ENCODE peak calls at places on chromosomes 13 and 19, in six cellular contexts. One of them, this sample, is unnamed.

GRCh38 chr13:48749144-48749543 is 95.4 kb downstream of the CYSLTR2 start:
- DNase-seq in H1: no peak
- DNase-seq in GM12878: no peak
- DNase-seq in GM12891: no peak
- DNase-seq in K562: no peak
- DNase-seq in HepG2: no peak
- DNase-seq in this sample: no peak

GRCh38 chr19:42024622-42025111 is 30.6 kb upstream of the ATP1A3 start:
- DNase-seq in H1: no peak
- DNase-seq in GM12878: no peak
- DNase-seq in GM12891: no peak
- DNase-seq in K562: no peak
- DNase-seq in HepG2: no peak
- DNase-seq in this sample: no peak

GRCh38 chr13:26348966-26349365 is 95.0 kb downstream of the CDK8 start:
- DNase-seq in H1: no peak
- DNase-seq in GM12878: no peak
- DNase-seq in GM12891: no peak
- DNase-seq in K562: no peak
- DNase-seq in HepG2: peak
- DNase-seq in this sample: no peak

GRCh38 chr13:93388701-93389100 is 162.1 kb downstream of the GPC6 start:
- DNase-seq in H1: no peak
- DNase-seq in GM12878: no peak
- DNase-seq in GM12891: no peak
- DNase-seq in K562: no peak
- DNase-seq in HepG2: no peak
- DNase-seq in this sample: no peak

GRCh38 chr19:6480843-6481415 is 658 bp downstream of the DENND1C start:
- DNase-seq in H1: no peak
- DNase-seq in GM12878: no peak
- DNase-seq in GM12891: no peak
- DNase-seq in K562: no peak
- DNase-seq in HepG2: no peak
- DNase-seq in this sample: no peak

GRCh38 chr19:55376381-55376933 is at the start of gene TMEM190:
- DNase-seq in H1: no peak
- DNase-seq in GM12878: no peak
- DNase-seq in GM12891: no peak
- DNase-seq in K562: peak
- DNase-seq in HepG2: no peak
- DNase-seq in this sample: no peak

GRCh38 chr13:25980255-25980654 is 71.6 kb downstream of the SHISA2 start:
- DNase-seq in H1: peak
- DNase-seq in GM12878: no peak
- DNase-seq in GM12891: no peak
- DNase-seq in K562: peak
- DNase-seq in HepG2: peak
- DNase-seq in this sample: no peak

GRCh38 chr13:39376088-39376487 is 226.9 kb downstream of the LHFPL6 start:
- DNase-seq in H1: no peak
- DNase-seq in GM12878: no peak
- DNase-seq in GM12891: no peak
- DNase-seq in K562: no peak
- DNase-seq in HepG2: no peak
- DNase-seq in this sample: no peak

GRCh38 chr19:16135410-16136127 is 7.9 kb upstream of the HSH2D start:
- DNase-seq in H1: no peak
- DNase-seq in GM12878: no peak
- DNase-seq in GM12891: no peak
- DNase-seq in K562: no peak
- DNase-seq in HepG2: no peak
- DNase-seq in this sample: no peak

GRCh38 chr13:31957772-31958171 is 73.8 kb upstream of the FRY start:
- DNase-seq in H1: no peak
- DNase-seq in GM12878: no peak
- DNase-seq in GM12891: no peak
- DNase-seq in K562: no peak
- DNase-seq in HepG2: no peak
- DNase-seq in this sample: no peak

GRCh38 chr13:43307921-43308433 is 284.6 kb downstream of the DNAJC15 start:
- DNase-seq in H1: no peak
- DNase-seq in GM12878: peak
- DNase-seq in GM12891: peak
- DNase-seq in K562: no peak
- DNase-seq in HepG2: peak
- DNase-seq in this sample: peak

GRCh38 chr19:39144487-39145071 is 19.0 kb downstream of the PAK4 start:
- DNase-seq in H1: no peak
- DNase-seq in GM12878: no peak
- DNase-seq in GM12891: no peak
- DNase-seq in K562: no peak
- DNase-seq in HepG2: no peak
- DNase-seq in this sample: no peak

GRCh38 chr13:67229438-67230242 is 496 bp downstream of the PCDH9 start:
- DNase-seq in H1: no peak
- DNase-seq in GM12878: no peak
- DNase-seq in GM12891: no peak
- DNase-seq in K562: no peak
- DNase-seq in HepG2: no peak
- DNase-seq in this sample: no peak

GRCh38 chr19:33501957-33502356 is 19.6 kb downstream of the PEPD start:
- DNase-seq in H1: no peak
- DNase-seq in GM12878: no peak
- DNase-seq in GM12891: no peak
- DNase-seq in K562: no peak
- DNase-seq in HepG2: no peak
- DNase-seq in this sample: no peak

GRCh38 chr13:83312194-83312593 is 570.1 kb downstream of the SLITRK1 start:
- DNase-seq in H1: no peak
- DNase-seq in GM12878: no peak
- DNase-seq in GM12891: no peak
- DNase-seq in K562: no peak
- DNase-seq in HepG2: no peak
- DNase-seq in this sample: no peak

DNA sequence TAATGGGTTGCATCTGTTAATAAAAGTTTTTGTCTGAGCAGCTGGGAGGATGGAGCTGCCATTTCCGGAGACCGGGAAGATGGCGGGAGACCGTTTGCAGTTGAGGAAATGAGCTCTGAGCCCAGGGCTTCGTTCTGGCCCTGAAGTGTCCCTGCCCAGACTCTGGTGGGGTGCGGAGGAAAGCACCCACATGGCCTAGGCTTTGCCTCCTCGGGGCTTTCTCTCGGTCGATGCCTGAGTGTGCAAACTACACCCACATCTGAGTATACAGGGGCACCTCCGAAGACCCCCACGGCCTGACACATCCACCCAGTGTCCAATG is 15.6 kb upstream of the NANOS3 start:
- DNase-seq in H1: no peak
- DNase-seq in GM12878: no peak
- DNase-seq in GM12891: no peak
- DNase-seq in K562: no peak
- DNase-seq in HepG2: no peak
- DNase-seq in this sample: no peak
- TF ChIP-seq TAF1 in H1: no peak
- TF ChIP-seq TAF1 in GM12878: peak
- TF ChIP-seq TAF1 in GM12891: peak
- TF ChIP-seq TAF1 in K562: no peak
- TF ChIP-seq TAF1 in HepG2: no peak
- TF ChIP-seq TAF1 in this sample: no peak

DNA sequence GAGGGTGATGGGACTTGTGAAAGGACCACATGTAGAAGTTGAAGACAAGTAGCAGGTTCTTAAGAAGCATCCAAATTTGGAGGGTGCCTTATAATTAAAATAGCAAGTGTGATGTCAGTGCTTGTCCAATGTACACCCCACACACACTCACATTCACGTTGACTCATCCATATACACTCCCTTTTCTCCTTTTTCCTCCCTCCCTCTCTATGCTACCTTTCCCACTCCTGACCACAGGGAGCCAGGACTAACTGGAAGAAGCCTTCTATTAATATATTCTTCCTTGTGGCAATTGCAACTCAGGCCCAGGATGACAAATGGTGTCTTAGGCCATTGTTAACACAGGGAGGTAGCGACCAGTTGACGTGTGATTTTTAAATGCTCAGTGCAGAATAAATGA is 16.3 kb upstream of the GPR183 start:
- DNase-seq in H1: no peak
- DNase-seq in GM12878: no peak
- DNase-seq in GM12891: no peak
- DNase-seq in K562: no peak
- DNase-seq in HepG2: no peak
- DNase-seq in this sample: no peak
- TF ChIP-seq POLR2A in H1: no peak
- TF ChIP-seq POLR2A in GM12878: no peak
- TF ChIP-seq POLR2A in GM12891: no peak
- TF ChIP-seq POLR2A in K562: no peak
- TF ChIP-seq POLR2A in HepG2: no peak
- TF ChIP-seq POLR2A in this sample: no peak

DNA sequence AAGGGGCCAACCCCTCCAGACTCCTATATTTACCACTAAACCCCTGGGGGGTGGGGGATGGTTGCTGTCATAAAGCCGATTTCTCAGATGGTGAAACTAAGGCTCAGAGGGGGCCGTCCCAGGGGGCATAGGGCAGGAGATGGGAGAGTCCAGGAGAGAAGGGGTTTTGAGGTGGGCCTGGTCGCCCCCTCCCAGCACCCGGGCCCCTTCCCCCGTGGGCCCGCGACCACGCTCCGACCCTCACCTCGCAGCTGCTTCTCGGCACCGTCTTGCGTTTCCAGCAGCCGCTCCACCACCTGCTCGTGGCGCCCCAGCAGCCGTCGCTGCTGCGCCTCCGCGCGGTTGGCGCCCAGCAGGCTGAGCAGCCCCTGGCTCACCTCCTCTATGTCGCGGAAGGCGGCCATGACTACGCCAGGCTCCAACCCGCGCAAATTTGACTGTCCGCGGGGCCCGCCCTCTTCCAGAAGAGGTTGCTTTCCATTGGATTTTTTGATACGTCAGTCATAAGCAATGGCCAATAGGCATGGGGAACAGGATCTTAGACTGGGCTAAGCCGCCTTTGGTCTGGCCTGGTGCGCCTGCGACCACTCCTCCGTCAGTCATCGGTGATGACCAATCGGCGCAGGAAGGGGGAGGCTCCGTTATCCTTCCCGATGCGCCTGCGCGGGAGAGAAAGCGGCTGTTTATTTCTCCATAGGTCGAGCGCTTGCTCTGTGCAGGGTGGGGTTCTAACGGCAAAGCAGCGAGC is at the start of gene SPC24:
- DNase-seq in H1: peak
- DNase-seq in GM12878: peak
- DNase-seq in GM12891: peak
- DNase-seq in K562: peak
- DNase-seq in HepG2: peak
- DNase-seq in this sample: peak
- TF ChIP-seq POLR2AphosphoS5 in H1: peak
- TF ChIP-seq POLR2AphosphoS5 in GM12878: peak
- TF ChIP-seq POLR2AphosphoS5 in GM12891: peak
- TF ChIP-seq POLR2AphosphoS5 in K562: peak
- TF ChIP-seq POLR2AphosphoS5 in HepG2: peak
- TF ChIP-seq POLR2AphosphoS5 in this sample: peak

GRCh38 chr19:53881482-53882390 is at the start of gene PRKCG:
- DNase-seq in H1: no peak
- DNase-seq in GM12878: no peak
- DNase-seq in GM12891: no peak
- DNase-seq in K562: peak
- DNase-seq in HepG2: peak
- DNase-seq in this sample: no peak
- TF ChIP-seq TAF1 in H1: no peak
- TF ChIP-seq TAF1 in GM12878: no peak
- TF ChIP-seq TAF1 in GM12891: no peak
- TF ChIP-seq TAF1 in K562: no peak
- TF ChIP-seq TAF1 in HepG2: no peak
- TF ChIP-seq TAF1 in this sample: no peak

GRCh38 chr19:46299004-46299509 is 2.2 kb downstream of the HIF3A start:
- DNase-seq in H1: no peak
- DNase-seq in GM12878: no peak
- DNase-seq in GM12891: no peak
- DNase-seq in K562: no peak
- DNase-seq in HepG2: peak
- DNase-seq in this sample: no peak
- TF ChIP-seq POLR2A in H1: no peak
- TF ChIP-seq POLR2A in GM12878: no peak
- TF ChIP-seq POLR2A in GM12891: no peak
- TF ChIP-seq POLR2A in K562: no peak
- TF ChIP-seq POLR2A in HepG2: no peak
- TF ChIP-seq POLR2A in this sample: no peak

GRCh38 chr19:49887653-49888477 is 8.8 kb downstream of the IL4I1 start:
- DNase-seq in H1: no peak
- DNase-seq in GM12878: no peak
- DNase-seq in GM12891: no peak
- DNase-seq in K562: no peak
- DNase-seq in HepG2: no peak
- DNase-seq in this sample: no peak
- TF ChIP-seq POLR2AphosphoS5 in H1: no peak
- TF ChIP-seq POLR2AphosphoS5 in GM12878: no peak
- TF ChIP-seq POLR2AphosphoS5 in GM12891: peak
- TF ChIP-seq POLR2AphosphoS5 in K562: no peak
- TF ChIP-seq POLR2AphosphoS5 in HepG2: no peak
- TF ChIP-seq POLR2AphosphoS5 in this sample: peak

GRCh38 chr19:49403404-49404187 is 15.5 kb downstream of the KASH5 start:
- DNase-seq in H1: peak
- DNase-seq in GM12878: no peak
- DNase-seq in GM12891: no peak
- DNase-seq in K562: no peak
- DNase-seq in HepG2: no peak
- DNase-seq in this sample: no peak
- TF ChIP-seq TAF1 in H1: peak
- TF ChIP-seq TAF1 in GM12878: no peak
- TF ChIP-seq TAF1 in GM12891: no peak
- TF ChIP-seq TAF1 in K562: no peak
- TF ChIP-seq TAF1 in HepG2: no peak
- TF ChIP-seq TAF1 in this sample: no peak

DNA sequence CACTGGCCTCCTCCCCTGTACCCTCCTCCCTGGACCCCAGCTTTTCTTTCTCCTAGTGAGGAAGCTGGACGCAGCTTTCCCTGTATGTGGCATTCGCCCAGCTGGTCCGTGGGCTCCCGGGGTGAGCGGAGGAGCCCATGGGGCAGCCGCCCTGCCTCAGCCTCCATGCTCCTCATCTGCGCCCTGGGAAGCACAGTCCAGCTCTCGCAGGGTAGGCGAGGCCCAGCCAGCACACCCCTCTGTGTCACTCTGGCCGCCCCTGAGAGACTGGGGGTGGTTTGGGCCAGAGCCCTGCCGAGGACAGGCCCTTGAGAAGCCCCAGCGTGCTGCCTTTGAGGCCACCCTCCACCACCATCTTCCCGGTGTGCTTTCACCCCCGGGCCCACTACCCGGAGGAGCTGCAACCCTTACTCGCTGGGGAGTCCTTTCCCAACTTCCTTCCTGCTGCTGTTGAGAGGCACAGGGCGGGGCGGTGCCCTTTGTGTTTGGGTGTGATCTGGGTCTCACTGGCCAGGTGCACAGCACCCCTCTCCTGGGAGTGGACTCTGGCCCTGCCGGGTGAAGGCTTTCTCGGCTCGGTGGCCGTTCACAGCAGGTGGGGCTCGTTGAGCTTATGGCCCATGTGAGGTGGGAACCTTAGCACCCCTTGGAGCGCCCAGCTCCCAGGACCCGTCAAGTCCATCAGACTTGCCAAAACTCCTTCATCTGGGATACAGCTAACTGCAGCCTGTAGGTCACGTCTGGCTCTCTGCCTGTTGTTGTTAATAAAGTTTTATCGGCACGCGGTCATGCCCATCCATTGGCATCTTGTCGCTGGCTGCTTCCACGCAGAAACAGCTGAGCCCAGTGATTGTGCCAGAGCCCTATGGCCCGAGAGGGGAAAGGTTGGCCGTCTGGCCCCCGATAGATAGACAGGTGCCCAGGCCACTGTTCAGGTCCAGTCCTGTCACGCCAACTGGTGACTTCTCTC is 3.2 kb downstream of the NCLN start:
- DNase-seq in H1: no peak
- DNase-seq in GM12878: no peak
- DNase-seq in GM12891: no peak
- DNase-seq in K562: no peak
- DNase-seq in HepG2: no peak
- DNase-seq in this sample: no peak
- TF ChIP-seq POLR2A in H1: no peak
- TF ChIP-seq POLR2A in GM12878: no peak
- TF ChIP-seq POLR2A in GM12891: no peak
- TF ChIP-seq POLR2A in K562: no peak
- TF ChIP-seq POLR2A in HepG2: no peak
- TF ChIP-seq POLR2A in this sample: no peak

This sample was measured in GM12892.